ENCODE peak calls at places on chromosomes 6 and 20, in nine cellular contexts. V is non-pigmented ciliary epithelial cell, C is BE2C, R is memory B cell, G is K562, O is SW480, J is LoVo, K is erythroblast, S is ovary. B is an unnamed sample.

GRCh38 chr6:20458051-20458894 is 56.6 kb downstream of the E2F3 start:
- DNase-seq in V (no peak), C (no peak), R (no peak), G (peak), O (no peak), J (no peak), K (peak), S (no peak), B (no peak)

GRCh38 chr6:144715344-144715743 is 430.2 kb downstream of the UTRN start:
- DNase-seq in V (no peak), C (no peak), R (no peak), G (no peak), O (no peak), J (no peak), K (no peak), S (no peak), B (no peak)

GRCh38 chr6:148747493-148748160 is 797 bp downstream of the UST start:
- DNase-seq in V (no peak), C (peak), R (peak), G (no peak), O (peak), J (peak), K (no peak), S (peak), B (peak)

GRCh38 chr6:24610672-24611071 is 35.3 kb downstream of the KIAA0319 start:
- DNase-seq in V (no peak), C (no peak), R (no peak), G (no peak), O (no peak), J (no peak), K (no peak), S (no peak), B (no peak)

GRCh38 chr6:165884813-165885765 is 222.0 kb upstream of the PDE10A start:
- DNase-seq in V (peak), C (peak), R (peak), G (peak), O (peak), J (peak), K (peak), S (peak), B (peak)

GRCh38 chr6:170445984-170446383 is 107.1 kb downstream of the PSMB1 start:
- DNase-seq in V (no peak), C (no peak), R (no peak), G (no peak), O (no peak), J (no peak), K (no peak), S (no peak), B (no peak)

GRCh38 chr20:32762754-32763201 is 593 bp downstream of the DNMT3B start:
- DNase-seq in V (no peak), C (no peak), R (peak), G (no peak), O (no peak), J (no peak), K (peak), S (no peak), B (peak)

GRCh38 chr6:37538107-37538506 is 38.4 kb upstream of the CCDC167 start:
- DNase-seq in V (no peak), C (peak), R (no peak), G (peak), O (peak), J (peak), K (peak), S (no peak), B (peak)

GRCh38 chr20:58515240-58516212 is at the start of gene APCDD1L:
- DNase-seq in V (no peak), C (no peak), R (no peak), G (peak), O (no peak), J (no peak), K (no peak), S (no peak), B (peak)

GRCh38 chr6:45420083-45420908 is 42.6 kb upstream of the SUPT3H start:
- DNase-seq in V (no peak), C (no peak), R (peak), G (no peak), O (peak), J (no peak), K (peak), S (peak), B (peak)

GRCh38 chr6:103797738-103798137 is 1062.0 kb downstream of the HACE1 start:
- DNase-seq in V (no peak), C (no peak), R (no peak), G (no peak), O (peak), J (no peak), K (no peak), S (no peak), B (no peak)

GRCh38 chr6:165178056-165178455 is 131.3 kb downstream of the C6orf118 start:
- DNase-seq in V (no peak), C (no peak), R (no peak), G (no peak), O (peak), J (no peak), K (no peak), S (no peak), B (no peak)

GRCh38 chr20:10537850-10538480 is 102.9 kb downstream of the SLX4IP start:
- DNase-seq in V (no peak), C (no peak), R (no peak), G (no peak), O (peak), J (peak), K (no peak), S (no peak), B (peak)

B was measured in EH.